ENCODE peak calls at places on chromosome 5, in four cellular contexts. B is HepG2, W is GM12878, E is K562. K is an unnamed sample.
A peak's percentile ranks its signal among the peaks of the same experiment; 100 is the strongest.

GRCh38 chr5:81232449-81233079 is 558 bp upstream of the CKMT2 start:
- DNase-seq in B (peak; percentile 13), W (no peak), E (no peak), K (no peak)

GRCh38 chr5:7869474-7870136 is 657 bp downstream of the MTRR start:
- DNase-seq in B (no peak), W (no peak), E (peak; percentile 37), K (no peak)

GRCh38 chr5:76331139-76331538 is 71.9 kb upstream of the IQGAP2 start:
- DNase-seq in B (no peak), W (no peak), E (peak; percentile 37), K (no peak)

GRCh38 chr5:141363952-141364660 is at the start of gene PCDHGA5:
- DNase-seq in B (no peak), W (no peak), E (no peak), K (no peak)

GRCh38 chr5:172849636-172850453 is 15.8 kb downstream of the ERGIC1 start:
- DNase-seq in B (no peak), W (peak; percentile 52), E (no peak), K (no peak)

GRCh38 chr5:149680810-149681221 is 49.3 kb upstream of the PPARGC1B start:
- DNase-seq in B (no peak), W (peak; percentile 84), E (no peak), K (no peak)

GRCh38 chr5:53169933-53170332 is 60.4 kb upstream of the MOCS2 start:
- DNase-seq in B (no peak), W (no peak), E (no peak), K (no peak)

GRCh38 chr5:176725521-176725920 is 78.2 kb downstream of the TSPAN17 start:
- DNase-seq in B (no peak), W (no peak), E (no peak), K (no peak)

GRCh38 chr5:120258123-120258522 is 206.0 kb upstream of the PRR16 start:
- DNase-seq in B (no peak), W (no peak), E (no peak), K (no peak)

GRCh38 chr5:82858453-82859043 is 218.6 kb downstream of the TMEM167A start:
- DNase-seq in B (no peak), W (no peak), E (no peak), K (no peak)

GRCh38 chr5:143687604-143688003 is 124.4 kb upstream of the HMHB1 start:
- DNase-seq in B (no peak), W (no peak), E (no peak), K (no peak)

GRCh38 chr5:42675602-42676001 is 81.0 kb upstream of the CCDC152 start:
- DNase-seq in B (no peak), W (no peak), E (no peak), K (no peak)

GRCh38 chr5:110054240-110054639 is 364.5 kb downstream of the MAN2A1 start:
- DNase-seq in B (peak; percentile 9), W (peak; percentile 12), E (peak; percentile 19), K (no peak)

GRCh38 chr5:42930934-42931333 is 109.2 kb downstream of the ANXA2R start:
- DNase-seq in B (no peak), W (no peak), E (no peak), K (no peak)

GRCh38 chr5:132264546-132265335 is 7.2 kb downstream of the PDLIM4 start:
- DNase-seq in B (no peak), W (no peak), E (no peak), K (no peak)

GRCh38 chr5:81006231-81006630 is 46.1 kb downstream of the RASGRF2 start:
- DNase-seq in B (no peak), W (no peak), E (no peak), K (no peak)

GRCh38 chr5:38853753-38854470 is 8.1 kb downstream of the OSMR start:
- DNase-seq in B (no peak), W (no peak), E (no peak), K (no peak)

GRCh38 chr5:128052764-128053163 is 30.8 kb upstream of the SLC12A2 start:
- DNase-seq in B (no peak), W (no peak), E (no peak), K (no peak)

GRCh38 chr5:91403404-91403803 is 20.3 kb upstream of the ARRDC3 start:
- DNase-seq in B (no peak), W (no peak), E (no peak), K (no peak)

GRCh38 chr5:120152472-120152871 is 311.6 kb upstream of the PRR16 start:
- DNase-seq in B (no peak), W (no peak), E (no peak), K (no peak)

GRCh38 chr5:61332369-61332745 is 299 bp downstream of the ZSWIM6 start:
- DNase-seq in B (no peak), W (no peak), E (peak; percentile 46), K (peak; percentile 40)

DNA sequence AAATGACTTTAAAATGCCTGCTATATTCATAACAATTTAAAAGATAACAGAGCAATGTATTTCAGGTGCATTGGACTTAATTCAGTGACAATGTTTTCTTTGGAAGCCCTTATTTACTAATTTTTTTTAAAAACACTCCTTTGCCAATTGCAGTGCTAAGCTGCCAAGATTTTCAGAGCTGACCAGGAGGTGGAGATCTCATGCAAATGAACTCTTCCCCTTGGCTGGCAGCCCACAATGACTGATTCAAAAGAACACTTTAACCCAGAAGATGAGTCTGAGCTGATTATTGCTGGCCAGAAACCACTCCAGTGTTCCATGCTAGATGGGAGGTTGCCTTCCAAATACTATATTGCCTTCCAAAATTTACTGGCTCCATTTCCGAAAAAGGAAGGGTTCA is 128.3 kb upstream of the CCNH start:
- DNase-seq in B (no peak), W (no peak), E (no peak), K (peak; percentile 16)
- TF ChIP-seq SP1 in B (no peak), W (no peak), E (no peak), K (no peak)

GRCh38 chr5:57738306-57738705 is 255.7 kb upstream of the ACTBL2 start:
- DNase-seq in B (no peak), W (no peak), E (no peak), K (no peak)
- TF ChIP-seq CBFB in B (no peak), W (no peak), E (no peak), K (no peak)

GRCh38 chr5:74516217-74516636 is 124.3 kb downstream of the ENC1 start:
- DNase-seq in B (peak; percentile 61), W (no peak), E (no peak), K (no peak)

GRCh38 chr5:74519679-74520078 is 120.8 kb downstream of the ENC1 start:
- DNase-seq in B (no peak), W (no peak), E (no peak), K (no peak)

GRCh38 chr5:74521401-74521800 is 119.1 kb downstream of the ENC1 start:
- DNase-seq in B (no peak), W (no peak), E (no peak), K (no peak)

GRCh38 chr5:74517700-74518099 is 122.8 kb downstream of the ENC1 start:
- DNase-seq in B (no peak), W (no peak), E (no peak), K (no peak)

GRCh38 chr5:74519161-74519571 is 121.4 kb downstream of the ENC1 start:
- DNase-seq in B (no peak), W (no peak), E (no peak), K (no peak)
- TF ChIP-seq SP1 in B (no peak), W (no peak), E (no peak), K (no peak)

DNA sequence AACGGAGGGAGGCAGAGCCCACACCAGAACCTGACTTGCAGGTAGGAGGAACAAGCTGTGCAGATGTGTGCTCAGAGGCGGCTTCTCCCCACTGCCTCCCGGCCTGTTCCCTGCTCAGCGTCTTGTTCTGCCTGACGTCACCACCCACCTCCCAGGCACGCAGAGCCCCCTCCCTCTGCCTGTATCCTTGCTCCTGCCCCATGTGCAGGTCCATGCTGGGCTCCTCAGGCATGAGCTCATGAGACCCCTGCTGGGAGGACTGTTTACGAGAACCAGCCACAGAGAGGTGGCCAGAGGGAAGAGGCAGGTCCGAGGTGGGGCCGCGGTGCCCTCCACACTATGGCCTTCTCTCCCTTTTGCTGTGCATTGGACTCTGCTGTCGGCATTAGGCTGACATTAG is 45.5 kb downstream of the SLC6A3 start:
- DNase-seq in B (no peak), W (no peak), E (no peak), K (no peak)
- TF ChIP-seq CBFB in B (no peak), W (no peak), E (no peak), K (no peak)

GRCh38 chr5:160045004-160045403 is 36.1 kb downstream of the TTC1 start:
- DNase-seq in B (no peak), W (no peak), E (no peak), K (no peak)

GRCh38 chr5:160047362-160047761 is 38.4 kb downstream of the TTC1 start:
- DNase-seq in B (no peak), W (no peak), E (no peak), K (no peak)

GRCh38 chr5:160048131-160048530 is 39.2 kb downstream of the TTC1 start:
- DNase-seq in B (no peak), W (no peak), E (no peak), K (no peak)

GRCh38 chr5:160054047-160054446 is 45.1 kb downstream of the TTC1 start:
- DNase-seq in B (no peak), W (no peak), E (no peak), K (no peak)

DNA sequence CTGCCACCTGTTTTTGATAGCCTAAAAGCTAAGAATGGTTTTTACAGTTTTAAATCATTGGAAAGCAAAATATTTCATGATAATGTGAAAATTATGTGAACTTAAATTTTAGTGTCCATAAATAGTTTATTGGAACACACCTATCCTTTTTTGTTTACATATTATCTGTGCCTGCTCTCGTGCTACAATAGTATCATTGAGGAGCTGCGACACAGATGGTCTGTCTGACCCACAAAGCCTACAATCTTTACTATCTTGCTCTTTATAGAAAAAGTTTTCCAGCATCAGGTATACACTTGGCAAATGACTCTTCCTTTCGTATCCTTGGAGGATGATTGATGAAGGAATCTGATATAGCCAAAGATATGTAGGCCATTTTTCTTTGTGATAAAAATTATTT is 40.2 kb downstream of the TTC1 start:
- DNase-seq in B (no peak), W (no peak), E (no peak), K (no peak)
- TF ChIP-seq SP1 in B (no peak), W (no peak), E (no peak), K (no peak)

DNA sequence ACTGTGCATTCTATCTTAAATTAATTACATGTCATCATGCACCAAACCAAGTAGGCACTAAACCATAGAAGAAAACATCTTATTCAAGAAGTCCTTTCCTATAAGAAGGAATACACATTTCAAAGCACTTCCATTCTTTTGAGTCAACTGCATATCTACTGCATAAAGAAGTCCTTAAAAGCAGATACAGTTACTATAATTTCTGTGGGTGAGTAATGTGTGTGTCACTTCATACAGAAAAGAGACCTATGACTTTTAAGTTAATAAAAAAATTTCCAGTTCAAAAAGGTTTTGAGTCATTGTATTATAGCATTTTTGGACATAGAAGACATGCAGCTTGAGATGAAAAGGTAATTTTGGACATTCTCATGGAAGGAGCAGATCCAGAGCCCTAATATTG is 125.0 kb downstream of the DTWD2 start:
- DNase-seq in B (no peak), W (no peak), E (no peak), K (no peak)
- TF ChIP-seq CBFB in B (no peak), W (no peak), E (no peak), K (no peak)